ENCODE peak calls at places on chromosomes 13 and 19, in five cellular contexts. N is SK-N-SH, L is suprapubic skin, S is esophagus muscularis mucosa, C is stomach. W is an unnamed sample.

GRCh38 chr13:48018637-48019036 is 17.6 kb upstream of the SUCLA2 start:
- DNase-seq in N (no peak), S (no peak), C (no peak), L (no peak), W (no peak)

GRCh38 chr19:38448225-38448624 is 14.7 kb downstream of the RYR1 start:
- DNase-seq in L (no peak), S (no peak), N (no peak), C (no peak), W (no peak)

GRCh38 chr19:843180-843835 is 2.5 kb downstream of the PRTN3 start:
- DNase-seq in N (peak), L (no peak), S (no peak), C (peak), W (peak)

GRCh38 chr13:89554801-89555200 is 1792.7 kb upstream of the MIR17HG start:
- DNase-seq in L (no peak), N (no peak), C (no peak), S (no peak), W (no peak)

GRCh38 chr19:28468701-28469459 is 744.1 kb downstream of the UQCRFS1 start:
- DNase-seq in S (no peak), L (no peak), N (no peak), C (no peak), W (peak)

GRCh38 chr13:101978546-101979315 is 423.1 kb downstream of the FGF14 start:
- DNase-seq in S (no peak), N (peak), L (no peak), C (no peak), W (no peak)

GRCh38 chr19:16070366-16070990 is 5.8 kb upstream of the TPM4 start:
- DNase-seq in S (no peak), N (no peak), C (peak), L (peak), W (peak)

GRCh38 chr13:65454403-65454802 is 1775.7 kb downstream of the PCDH9 start:
- DNase-seq in C (no peak), L (no peak), N (no peak), S (no peak), W (no peak)

GRCh38 chr19:44623080-44623479 is 9.7 kb downstream of the IGSF23 start:
- DNase-seq in S (no peak), C (no peak), N (no peak), L (no peak), W (no peak)

GRCh38 chr19:12834976-12835757 is 788 bp upstream of the RTBDN start:
- DNase-seq in L (peak), C (peak), S (no peak), N (peak), W (no peak)

GRCh38 chr19:39247701-39248664 is 673 bp downstream of the IFNL4 start:
- DNase-seq in L (no peak), S (no peak), N (no peak), C (no peak), W (no peak)

GRCh38 chr13:26037302-26037701 is 14.5 kb downstream of the SHISA2 start:
- DNase-seq in L (no peak), C (no peak), N (no peak), S (no peak), W (no peak)

GRCh38 chr13:49669735-49670309 is 21.5 kb downstream of the EBPL start:
- DNase-seq in C (peak), N (peak), S (no peak), L (no peak), W (peak)

GRCh38 chr19:52296400-52296772 is 583 bp upstream of the ZNF480 start:
- DNase-seq in C (no peak), N (no peak), L (no peak), S (no peak), W (no peak)
- H3K4me3 ChIP-seq in C (peak), N (peak), L (peak), S (peak), W (peak)

GRCh38 chr19:18281082-18282020 is at the start of gene JUND:
- DNase-seq in L (peak), N (peak), C (peak), S (peak), W (peak)
- TF ChIP-seq POLR2AphosphoS5 in L (peak), N (peak), C (peak), S (peak), W (peak)

GRCh38 chr19:10205636-10206035 is 10.9 kb upstream of the DNMT1 start:
- DNase-seq in C (no peak), L (no peak), N (no peak), S (no peak), W (no peak)
- TF ChIP-seq CTCF in C (no peak), L (no peak), N (no peak), S (no peak), W (no peak)

GRCh38 chr19:49887653-49888477 is 8.8 kb downstream of the IL4I1 start:
- DNase-seq in S (no peak), C (no peak), N (no peak), L (no peak), W (no peak)
- H3K4me3 ChIP-seq in S (no peak), C (no peak), N (no peak), L (no peak), W (no peak)

GRCh38 chr19:9819590-9819898 is 665 bp upstream of the FBXL12 start:
- DNase-seq in S (no peak), N (no peak), C (no peak), L (no peak), W (no peak)
- TF ChIP-seq POLR2AphosphoS5 in S (peak), N (peak), C (peak), L (no peak), W (no peak)

W was measured in HL-60.